ENCODE peak calls at places on chromosome 21, in six cellular contexts. One of them, this sample, is unnamed.

GRCh38 chr21:35400233-35400939 is 351.3 kb upstream of the RUNX1 start:
- DNase-seq in AG04449: no peak
- DNase-seq in progenitor cell of endocrine pancreas: no peak
- DNase-seq in BJ: no peak
- DNase-seq in CD4-positive, alpha-beta T cell: no peak
- DNase-seq in pancreas: peak
- DNase-seq in this sample: peak

GRCh38 chr21:45388011-45388521 is 16.9 kb upstream of the COL18A1 start:
- DNase-seq in AG04449: no peak
- DNase-seq in progenitor cell of endocrine pancreas: no peak
- DNase-seq in BJ: no peak
- DNase-seq in CD4-positive, alpha-beta T cell: no peak
- DNase-seq in pancreas: peak
- DNase-seq in this sample: no peak

GRCh38 chr21:35573472-35574389 is 486.6 kb downstream of the SETD4 start:
- DNase-seq in AG04449: no peak
- DNase-seq in progenitor cell of endocrine pancreas: no peak
- DNase-seq in BJ: no peak
- DNase-seq in CD4-positive, alpha-beta T cell: no peak
- DNase-seq in pancreas: no peak
- DNase-seq in this sample: no peak

GRCh38 chr21:34037446-34037845 is 35.9 kb upstream of the MRPS6 start:
- DNase-seq in AG04449: no peak
- DNase-seq in progenitor cell of endocrine pancreas: no peak
- DNase-seq in BJ: no peak
- DNase-seq in CD4-positive, alpha-beta T cell: no peak
- DNase-seq in pancreas: no peak
- DNase-seq in this sample: no peak

GRCh38 chr21:35273331-35273730 is 224.2 kb upstream of the RUNX1 start:
- DNase-seq in AG04449: no peak
- DNase-seq in progenitor cell of endocrine pancreas: no peak
- DNase-seq in BJ: no peak
- DNase-seq in CD4-positive, alpha-beta T cell: no peak
- DNase-seq in pancreas: no peak
- DNase-seq in this sample: no peak

GRCh38 chr21:39326607-39327307 is 13.3 kb upstream of the BRWD1 start:
- DNase-seq in AG04449: no peak
- DNase-seq in progenitor cell of endocrine pancreas: no peak
- DNase-seq in BJ: no peak
- DNase-seq in CD4-positive, alpha-beta T cell: no peak
- DNase-seq in pancreas: no peak
- DNase-seq in this sample: no peak

GRCh38 chr21:35525443-35525842 is 476.3 kb upstream of the RUNX1 start:
- DNase-seq in AG04449: no peak
- DNase-seq in progenitor cell of endocrine pancreas: no peak
- DNase-seq in BJ: no peak
- DNase-seq in CD4-positive, alpha-beta T cell: no peak
- DNase-seq in pancreas: no peak
- DNase-seq in this sample: no peak

GRCh38 chr21:25298512-25299491 is 308.5 kb downstream of the MRPL39 start:
- DNase-seq in AG04449: no peak
- DNase-seq in progenitor cell of endocrine pancreas: no peak
- DNase-seq in BJ: no peak
- DNase-seq in CD4-positive, alpha-beta T cell: no peak
- DNase-seq in pancreas: no peak
- DNase-seq in this sample: peak

GRCh38 chr21:28317177-28317950 is 675.3 kb downstream of the LTN1 start:
- DNase-seq in AG04449: no peak
- DNase-seq in progenitor cell of endocrine pancreas: no peak
- DNase-seq in BJ: no peak
- DNase-seq in CD4-positive, alpha-beta T cell: no peak
- DNase-seq in pancreas: no peak
- DNase-seq in this sample: no peak

GRCh38 chr21:35427320-35428040 is 378.4 kb upstream of the RUNX1 start:
- DNase-seq in AG04449: no peak
- DNase-seq in progenitor cell of endocrine pancreas: no peak
- DNase-seq in BJ: no peak
- DNase-seq in CD4-positive, alpha-beta T cell: no peak
- DNase-seq in pancreas: no peak
- DNase-seq in this sample: no peak

GRCh38 chr21:31221051-31221450 is 123.0 kb downstream of the TIAM1 start:
- DNase-seq in AG04449: no peak
- DNase-seq in progenitor cell of endocrine pancreas: no peak
- DNase-seq in BJ: no peak
- DNase-seq in CD4-positive, alpha-beta T cell: no peak
- DNase-seq in pancreas: no peak
- DNase-seq in this sample: no peak

GRCh38 chr21:45383615-45384201 is 21.3 kb upstream of the COL18A1 start:
- DNase-seq in AG04449: no peak
- DNase-seq in progenitor cell of endocrine pancreas: no peak
- DNase-seq in BJ: no peak
- DNase-seq in CD4-positive, alpha-beta T cell: no peak
- DNase-seq in pancreas: no peak
- DNase-seq in this sample: no peak

GRCh38 chr21:25955646-25956045 is 214.9 kb downstream of the APP start:
- DNase-seq in AG04449: no peak
- DNase-seq in progenitor cell of endocrine pancreas: no peak
- DNase-seq in BJ: no peak
- DNase-seq in CD4-positive, alpha-beta T cell: no peak
- DNase-seq in pancreas: no peak
- DNase-seq in this sample: no peak

GRCh38 chr21:41508415-41509205 is 652 bp upstream of the TMPRSS2 start:
- DNase-seq in AG04449: no peak
- DNase-seq in progenitor cell of endocrine pancreas: no peak
- DNase-seq in BJ: no peak
- DNase-seq in CD4-positive, alpha-beta T cell: no peak
- DNase-seq in pancreas: no peak
- DNase-seq in this sample: no peak
- TF ChIP-seq CTCF in AG04449: no peak
- TF ChIP-seq CTCF in progenitor cell of endocrine pancreas: no peak
- TF ChIP-seq CTCF in BJ: no peak
- TF ChIP-seq CTCF in CD4-positive, alpha-beta T cell: no peak
- TF ChIP-seq CTCF in pancreas: no peak
- TF ChIP-seq CTCF in this sample: no peak

GRCh38 chr21:37082375-37082774 is 9.3 kb downstream of the TTC3 start:
- DNase-seq in AG04449: no peak
- DNase-seq in progenitor cell of endocrine pancreas: no peak
- DNase-seq in BJ: no peak
- DNase-seq in CD4-positive, alpha-beta T cell: no peak
- DNase-seq in pancreas: no peak
- DNase-seq in this sample: no peak

GRCh38 chr21:37082856-37083611 is 10.0 kb downstream of the TTC3 start:
- DNase-seq in AG04449: no peak
- DNase-seq in progenitor cell of endocrine pancreas: no peak
- DNase-seq in BJ: no peak
- DNase-seq in CD4-positive, alpha-beta T cell: no peak
- DNase-seq in pancreas: no peak
- DNase-seq in this sample: no peak

GRCh38 chr21:37085726-37086125 is 12.7 kb downstream of the TTC3 start:
- DNase-seq in AG04449: no peak
- DNase-seq in progenitor cell of endocrine pancreas: no peak
- DNase-seq in BJ: no peak
- DNase-seq in CD4-positive, alpha-beta T cell: no peak
- DNase-seq in pancreas: no peak
- DNase-seq in this sample: no peak

GRCh38 chr21:37088196-37088595 is 15.1 kb downstream of the TTC3 start:
- DNase-seq in AG04449: no peak
- DNase-seq in progenitor cell of endocrine pancreas: no peak
- DNase-seq in BJ: no peak
- DNase-seq in CD4-positive, alpha-beta T cell: no peak
- DNase-seq in pancreas: no peak
- DNase-seq in this sample: no peak

GRCh38 chr21:37087188-37087587 is 14.1 kb downstream of the TTC3 start:
- DNase-seq in AG04449: no peak
- DNase-seq in progenitor cell of endocrine pancreas: no peak
- DNase-seq in BJ: peak
- DNase-seq in CD4-positive, alpha-beta T cell: no peak
- DNase-seq in pancreas: no peak
- DNase-seq in this sample: no peak
- TF ChIP-seq CTCF in AG04449: peak
- TF ChIP-seq CTCF in progenitor cell of endocrine pancreas: peak
- TF ChIP-seq CTCF in BJ: peak
- TF ChIP-seq CTCF in CD4-positive, alpha-beta T cell: no peak
- TF ChIP-seq CTCF in pancreas: no peak
- TF ChIP-seq CTCF in this sample: no peak

DNA sequence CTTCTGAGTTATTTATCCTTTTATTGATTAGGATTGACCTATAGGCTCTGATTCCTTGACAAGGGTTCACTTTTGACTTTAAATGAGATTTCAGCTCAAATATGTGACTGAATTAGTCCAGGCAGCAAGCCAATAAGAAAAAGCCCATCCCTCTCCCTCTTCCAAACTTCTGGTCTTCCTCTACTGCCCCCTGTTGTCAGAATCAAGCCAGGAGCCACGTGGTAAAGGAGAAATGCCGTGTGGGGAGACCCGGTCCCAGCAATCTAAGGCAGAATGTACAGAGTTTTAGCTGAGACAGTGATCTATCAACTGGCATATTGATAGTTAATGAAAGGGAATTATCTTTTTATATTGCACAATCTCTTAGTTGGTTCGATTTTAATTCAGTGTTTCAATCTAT is 5.2 kb downstream of the ADAMTS5 start:
- DNase-seq in AG04449: no peak
- DNase-seq in progenitor cell of endocrine pancreas: no peak
- DNase-seq in BJ: no peak
- DNase-seq in CD4-positive, alpha-beta T cell: no peak
- DNase-seq in pancreas: no peak
- DNase-seq in this sample: no peak
- TF ChIP-seq CTCF in AG04449: no peak
- TF ChIP-seq CTCF in progenitor cell of endocrine pancreas: peak
- TF ChIP-seq CTCF in BJ: no peak
- TF ChIP-seq CTCF in CD4-positive, alpha-beta T cell: no peak
- TF ChIP-seq CTCF in pancreas: peak
- TF ChIP-seq CTCF in this sample: no peak

DNA sequence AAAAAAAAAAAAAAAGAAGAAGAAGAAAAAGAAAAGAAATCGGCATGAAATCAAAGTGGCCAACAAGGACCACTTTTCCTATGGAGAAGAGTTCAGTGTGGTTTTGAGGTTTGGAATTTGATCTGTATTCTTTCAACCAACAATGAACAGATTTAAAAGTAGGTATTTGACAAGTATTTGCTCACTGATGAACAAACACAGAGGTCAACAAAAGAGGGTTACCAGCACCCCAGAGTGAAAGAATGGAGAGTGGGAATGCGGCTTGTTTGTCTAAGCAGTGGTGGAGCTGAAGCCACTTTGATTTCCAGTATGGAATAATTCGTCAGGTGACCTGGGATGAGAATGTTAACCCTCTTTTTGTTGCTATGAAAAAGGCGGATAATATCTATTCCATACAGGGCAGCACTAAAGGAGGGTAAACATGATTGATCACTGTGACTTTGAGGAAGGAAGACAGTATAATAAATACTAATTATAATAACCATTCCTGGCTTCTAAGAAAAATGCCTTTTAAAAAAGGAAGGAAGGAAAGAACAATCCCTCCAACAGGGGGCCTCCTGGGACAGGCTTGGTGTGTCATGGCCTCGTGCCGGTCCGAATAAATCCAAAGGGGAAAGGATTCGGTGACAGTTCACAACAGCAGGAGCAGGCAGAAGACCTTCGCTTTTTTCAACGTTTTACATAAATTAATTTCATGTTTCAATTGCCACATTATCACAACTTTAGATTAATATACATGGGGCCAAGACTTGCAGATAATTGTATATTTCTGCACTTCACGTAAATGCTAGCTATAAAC is 37.2 kb upstream of the SIM2 start:
- DNase-seq in AG04449: no peak
- DNase-seq in progenitor cell of endocrine pancreas: no peak
- DNase-seq in BJ: no peak
- DNase-seq in CD4-positive, alpha-beta T cell: no peak
- DNase-seq in pancreas: no peak
- DNase-seq in this sample: no peak
- TF ChIP-seq CTCF in AG04449: peak
- TF ChIP-seq CTCF in progenitor cell of endocrine pancreas: peak
- TF ChIP-seq CTCF in BJ: peak
- TF ChIP-seq CTCF in CD4-positive, alpha-beta T cell: no peak
- TF ChIP-seq CTCF in pancreas: peak
- TF ChIP-seq CTCF in this sample: no peak

DNA sequence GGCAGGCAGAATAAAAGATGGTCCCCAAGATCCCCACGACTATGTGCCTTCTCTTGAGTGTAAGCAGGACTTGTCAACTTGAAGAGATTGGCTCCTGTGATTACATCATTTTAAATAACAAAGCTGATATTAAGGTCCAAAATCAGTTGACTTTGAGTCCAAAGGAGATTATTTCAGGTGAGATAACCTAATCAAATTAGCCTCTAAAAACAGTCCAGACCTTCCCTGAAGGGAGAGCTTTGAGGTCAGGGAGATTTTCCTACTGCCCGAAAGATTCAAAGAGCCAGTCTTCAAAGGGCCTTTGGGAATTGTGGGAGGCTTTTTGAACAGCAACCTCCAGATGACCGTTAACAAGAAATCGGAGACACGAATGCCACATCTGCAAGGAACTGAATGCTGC is 51.5 kb upstream of the NCAM2 start:
- DNase-seq in AG04449: no peak
- DNase-seq in progenitor cell of endocrine pancreas: no peak
- DNase-seq in BJ: no peak
- DNase-seq in CD4-positive, alpha-beta T cell: no peak
- DNase-seq in pancreas: no peak
- DNase-seq in this sample: no peak
- TF ChIP-seq CTCF in AG04449: no peak
- TF ChIP-seq CTCF in progenitor cell of endocrine pancreas: no peak
- TF ChIP-seq CTCF in BJ: no peak
- TF ChIP-seq CTCF in CD4-positive, alpha-beta T cell: no peak
- TF ChIP-seq CTCF in pancreas: no peak
- TF ChIP-seq CTCF in this sample: no peak